ENCODE peak calls at places on chromosomes 6 and 20, in nine cellular contexts. A is A549, D is breast epithelium, E is cardiac fibroblast, I is foreskin fibroblast, X is tibial nerve, S is brain microvascular endothelial cell, Q is stomach, J is mammary epithelial cell. T is an unnamed sample.
A peak's percentile ranks its signal among the peaks of the same experiment; 100 is the strongest.

GRCh38 chr6:169424821-169425240 is 171.2 kb upstream of the THBS2 start:
- DNase-seq in A (no peak), D (no peak), E (peak; percentile 66), I (peak; percentile 69), X (no peak), S (peak; percentile 8), Q (no peak), J (no peak), T (no peak)

GRCh38 chr6:168778201-168778600 is 337.2 kb downstream of the SMOC2 start:
- DNase-seq in A (no peak), D (peak; percentile 18), E (peak; percentile 63), I (no peak), X (peak; percentile 46), S (no peak), Q (no peak), J (no peak), T (no peak)

GRCh38 chr6:135088818-135089809 is 34.5 kb upstream of the HBS1L start:
- DNase-seq in A (peak; percentile 10), D (no peak), E (peak; percentile 42), I (peak; percentile 71), X (no peak), S (peak; percentile 54), Q (no peak), J (peak; percentile 81), T (peak; percentile 11)

GRCh38 chr6:122220254-122220653 is 179.2 kb upstream of the HSF2 start:
- DNase-seq in A (no peak), D (no peak), E (no peak), I (no peak), X (no peak), S (no peak), Q (no peak), J (no peak), T (no peak)

GRCh38 chr6:120405947-120406346 is 928.3 kb downstream of the TBC1D32 start:
- DNase-seq in A (no peak), D (no peak), E (no peak), I (no peak), X (no peak), S (no peak), Q (no peak), J (no peak), T (no peak)

GRCh38 chr6:52423971-52424381 is 3.8 kb downstream of the EFHC1 start:
- DNase-seq in A (no peak), D (no peak), E (peak; percentile 91), I (peak; percentile 85), X (peak; percentile 20), S (peak; percentile 89), Q (no peak), J (peak; percentile 64), T (peak; percentile 64)

GRCh38 chr20:61696181-61696735 is 369.4 kb downstream of the TAF4 start:
- DNase-seq in A (no peak), D (no peak), E (no peak), I (no peak), X (no peak), S (no peak), Q (no peak), J (no peak), T (no peak)

GRCh38 chr6:1770435-1770843 is 160.7 kb downstream of the FOXC1 start:
- DNase-seq in A (no peak), D (no peak), E (no peak), I (no peak), X (no peak), S (peak; percentile 18), Q (no peak), J (peak; percentile 51), T (no peak)

DNA sequence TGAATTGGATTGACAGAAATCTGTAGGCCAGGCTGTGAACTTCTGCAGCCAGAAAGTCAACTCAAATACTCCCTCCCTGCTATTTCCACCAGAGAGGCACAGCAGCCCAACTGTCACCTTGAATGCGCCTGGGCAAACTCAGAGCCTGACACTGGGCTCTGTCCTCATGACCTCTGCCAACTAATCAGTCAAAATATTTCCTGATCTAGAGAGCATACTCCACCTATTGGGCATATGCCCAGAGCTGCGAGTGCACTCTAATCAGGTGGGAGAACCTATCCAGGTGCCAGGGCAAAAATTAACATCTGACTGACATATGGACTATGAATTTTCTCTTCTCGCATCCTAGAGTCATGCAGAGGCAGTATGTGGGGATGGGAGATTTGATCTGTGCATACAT is 406.3 kb upstream of the RUNX2 start:
- DNase-seq in A (no peak), D (no peak), E (no peak), I (no peak), X (no peak), S (no peak), Q (peak; percentile 60), J (peak; percentile 3), T (no peak)
- TF ChIP-seq CTCF in A (no peak), D (no peak), E (no peak), I (no peak), X (no peak), S (no peak), Q (no peak), J (no peak), T (no peak)

GRCh38 chr20:45345104-45345936 is 2.9 kb downstream of the SDC4 start:
- DNase-seq in A (no peak), D (peak; percentile 90), E (no peak), I (peak; percentile 40), X (no peak), S (no peak), Q (peak; percentile 82), J (peak; percentile 76), T (no peak)

GRCh38 chr20:45346851-45347250 is 1.4 kb downstream of the SDC4 start:
- DNase-seq in A (no peak), D (no peak), E (no peak), I (peak; percentile 29), X (no peak), S (no peak), Q (no peak), J (no peak), T (no peak)

GRCh38 chr20:45347936-45348809 is at the start of gene SDC4:
- DNase-seq in A (peak; percentile 74), D (peak; percentile 69), E (peak; percentile 74), I (peak; percentile 87), X (peak; percentile 52), S (no peak), Q (peak; percentile 80), J (peak; percentile 84), T (no peak)

GRCh38 chr20:45347297-45347935 is 808 bp downstream of the SDC4 start:
- DNase-seq in A (no peak), D (no peak), E (no peak), I (peak; percentile 22), X (no peak), S (no peak), Q (peak; percentile 36), J (no peak), T (no peak)

DNA sequence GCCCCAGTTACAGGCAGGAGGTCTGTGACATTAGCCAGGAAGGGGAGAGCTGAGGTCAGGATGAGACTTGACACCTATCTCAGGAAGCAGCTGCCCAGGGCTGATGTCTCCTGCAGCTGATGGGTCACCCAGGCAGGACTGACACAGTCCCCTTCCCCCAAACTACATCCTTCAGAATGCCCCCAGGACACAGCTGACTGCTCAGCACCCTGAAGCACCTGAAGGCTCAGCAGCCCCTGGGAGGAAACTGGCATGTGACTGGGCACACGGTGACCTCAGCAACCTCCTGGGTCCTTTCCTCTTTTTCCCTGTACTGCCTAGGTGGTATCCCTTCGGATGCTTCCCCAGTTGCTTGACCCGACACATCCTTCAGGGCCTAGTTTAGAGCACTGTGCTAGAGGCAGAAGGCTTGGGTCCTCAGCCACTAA is 1.9 kb downstream of the SDC4 start:
- DNase-seq in A (no peak), D (no peak), E (no peak), I (peak; percentile 12), X (no peak), S (no peak), Q (no peak), J (peak; percentile 44), T (no peak)
- H3K4me3 ChIP-seq in A (peak overlapping the region; percentile 86), D (no peak overlapping the region), E (peak overlapping the region; percentile 83), I (peak overlapping the region; percentile 96), X (peak overlapping the region; percentile 58), S (peak overlapping the region; percentile 83), Q (peak overlapping the region; percentile 74), J (peak overlapping the region; percentile 82), T (peak overlapping the region; percentile 87)

GRCh38 chr6:166516256-166516655 is 70.2 kb downstream of the RAMACL start:
- DNase-seq in A (no peak), D (no peak), E (peak; percentile 14), I (peak; percentile 24), X (no peak), S (no peak), Q (no peak), J (no peak), T (no peak)

GRCh38 chr6:166511316-166511715 is 75.2 kb downstream of the RAMACL start:
- DNase-seq in A (no peak), D (no peak), E (no peak), I (peak; percentile 19), X (no peak), S (no peak), Q (no peak), J (no peak), T (no peak)

GRCh38 chr6:166514196-166514595 is 72.3 kb downstream of the RAMACL start:
- DNase-seq in A (no peak), D (no peak), E (no peak), I (no peak), X (no peak), S (no peak), Q (no peak), J (no peak), T (no peak)

GRCh38 chr6:166512567-166512966 is 73.9 kb downstream of the RAMACL start:
- DNase-seq in A (no peak), D (no peak), E (no peak), I (no peak), X (no peak), S (no peak), Q (no peak), J (no peak), T (no peak)

GRCh38 chr6:166515072-166515810 is 71.2 kb downstream of the RAMACL start:
- DNase-seq in A (peak; percentile 48), D (no peak), E (peak; percentile 73), I (peak; percentile 96), X (no peak), S (peak; percentile 85), Q (no peak), J (peak; percentile 80), T (peak; percentile 59)
- TF ChIP-seq CTCF in A (no peak), D (no peak), E (peak; percentile 66), I (peak; percentile 57), X (no peak), S (peak; percentile 75), Q (no peak), J (peak; percentile 55), T (peak; percentile 70)

GRCh38 chr6:129235167-129236072 is 352.5 kb downstream of the LAMA2 start:
- DNase-seq in A (no peak), D (no peak), E (peak; percentile 72), I (peak; percentile 25), X (no peak), S (no peak), Q (no peak), J (no peak), T (peak; percentile 32)

GRCh38 chr6:129238991-129239390 is 356.1 kb downstream of the LAMA2 start:
- DNase-seq in A (no peak), D (no peak), E (no peak), I (no peak), X (no peak), S (no peak), Q (no peak), J (no peak), T (no peak)

GRCh38 chr6:129233458-129234134 is 350.7 kb downstream of the LAMA2 start:
- DNase-seq in A (no peak), D (no peak), E (no peak), I (no peak), X (no peak), S (no peak), Q (no peak), J (no peak), T (no peak)

GRCh38 chr6:129239825-129240491 is 357.0 kb downstream of the LAMA2 start:
- DNase-seq in A (no peak), D (no peak), E (no peak), I (no peak), X (no peak), S (no peak), Q (no peak), J (peak; percentile 53), T (no peak)

DNA sequence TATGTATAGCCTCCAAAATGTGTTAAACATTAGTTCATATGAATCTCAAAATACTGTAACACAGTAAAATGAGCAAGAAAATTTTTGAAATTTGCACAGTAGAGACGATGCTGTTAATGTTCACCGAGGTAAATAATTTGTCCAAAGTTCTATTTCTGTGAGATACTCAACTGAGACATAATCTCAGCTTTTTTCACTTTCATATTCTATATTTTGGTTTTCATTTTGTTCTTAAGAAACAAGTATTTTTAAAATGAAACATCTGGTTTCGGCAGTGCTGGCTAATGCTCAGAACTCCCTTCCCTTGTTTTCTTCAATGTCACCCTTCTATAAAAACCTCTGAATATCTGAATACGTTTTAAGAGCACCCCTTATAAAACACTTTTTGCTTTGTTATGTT is 353.2 kb downstream of the LAMA2 start:
- DNase-seq in A (no peak), D (no peak), E (no peak), I (peak; percentile 8), X (no peak), S (no peak), Q (no peak), J (no peak), T (no peak)
- H3K4me3 ChIP-seq in A (no peak overlapping the region), D (no peak overlapping the region), E (no peak overlapping the region), I (no peak overlapping the region), X (no peak overlapping the region), S (no peak overlapping the region), Q (no peak overlapping the region), J (no peak overlapping the region), T (no peak overlapping the region)

T was measured in AG09309.